ENCODE peak calls at places on chromosomes 6 and 20, in four cellular contexts. T, O, G and Y are unnamed samples.

GRCh38 chr6:159221486-159222170 is 52.4 kb downstream of the FNDC1 start:
- DNase-seq in T (no peak), O (no peak), G (no peak), Y (no peak)

GRCh38 chr20:41616228-41616627 is 1.9 kb downstream of the CHD6 start:
- DNase-seq in T (no peak), O (no peak), G (no peak), Y (no peak)

GRCh38 chr6:34276881-34277762 is 28.3 kb upstream of the SMIM29 start:
- DNase-seq in T (no peak), O (no peak), G (no peak), Y (no peak)

GRCh38 chr6:131129657-131130545 is 5.4 kb upstream of the AKAP7 start:
- DNase-seq in T (no peak), O (no peak), G (no peak), Y (no peak)

GRCh38 chr6:25676775-25677174 is 24.8 kb downstream of the SCGN start:
- DNase-seq in T (no peak), O (no peak), G (no peak), Y (no peak)

GRCh38 chr6:109939654-109940053 is 38.5 kb upstream of the GPR6 start:
- DNase-seq in T (no peak), O (no peak), G (no peak), Y (no peak)

GRCh38 chr6:55255061-55255571 is 72.2 kb upstream of the GFRAL start:
- DNase-seq in T (no peak), O (no peak), G (no peak), Y (no peak)

GRCh38 chr6:71335544-71335943 is 46.9 kb downstream of the OGFRL1 start:
- DNase-seq in T (no peak), O (no peak), G (no peak), Y (no peak)

GRCh38 chr6:14502551-14502950 is 385.0 kb downstream of the CD83 start:
- DNase-seq in T (no peak), O (no peak), G (peak; percentile 37), Y (peak; percentile 82)

GRCh38 chr6:25698631-25699030 is 46.6 kb downstream of the SCGN start:
- DNase-seq in T (no peak), O (no peak), G (no peak), Y (no peak)

GRCh38 chr6:14635195-14635594 is 517.6 kb downstream of the CD83 start:
- DNase-seq in T (peak; percentile 26), O (no peak), G (peak; percentile 55), Y (peak; percentile 91)

GRCh38 chr6:56699066-56699654 is 56.5 kb upstream of the DST start:
- DNase-seq in T (no peak), O (no peak), G (no peak), Y (no peak)

GRCh38 chr20:9460518-9460917 is 53.9 kb upstream of the LAMP5 start:
- DNase-seq in T (no peak), O (no peak), G (no peak), Y (no peak)

GRCh38 chr6:158972241-158973233 is 27.5 kb downstream of the RSPH3 start:
- DNase-seq in T (no peak), O (no peak), G (no peak), Y (no peak)

GRCh38 chr6:161242113-161242512 is 31.7 kb downstream of the AGPAT4 start:
- DNase-seq in T (no peak), O (no peak), G (no peak), Y (no peak)

GRCh38 chr6:34050691-34051090 is 95.2 kb downstream of the GRM4 start:
- DNase-seq in T (no peak), O (no peak), G (no peak), Y (no peak)

GRCh38 chr6:81843302-81843701 is 90.8 kb upstream of the TENT5A start:
- DNase-seq in T (no peak), O (no peak), G (no peak), Y (no peak)

GRCh38 chr6:163427498-163428254 is 13.2 kb downstream of the QKI start:
- DNase-seq in T (no peak), O (no peak), G (no peak), Y (no peak)

GRCh38 chr6:74574794-74575193 is 631.1 kb downstream of the COL12A1 start:
- DNase-seq in T (no peak), O (no peak), G (no peak), Y (no peak)

GRCh38 chr20:58099291-58099915 is 129.1 kb downstream of the ANKRD60 start:
- DNase-seq in T (no peak), O (no peak), G (no peak), Y (no peak)